ENCODE peak calls at places on chromosomes 4 and X, in seven cellular contexts. One of them, this sample, is unnamed.
A peak's percentile ranks its signal among the peaks of the same experiment; 100 is the strongest.

GRCh38 chr4:163350672-163351071 is 7.0 kb downstream of the NPY5R start:
- DNase-seq in stimulated activated CD4-positive, alpha-beta T cell treated with anti-CD3 and anti-CD28 coated beads, Interleukin-2, amount 100 ng/mL, for 48 hours: no peak
- DNase-seq in chondrocyte: no peak
- DNase-seq in progenitor cell of endocrine pancreas: no peak
- DNase-seq in left cardiac atrium: no peak
- DNase-seq in HCT116: peak; percentile 4
- DNase-seq in OCI-M1: no peak
- DNase-seq in this sample: peak; percentile 94

GRCh38 chr4:86108152-86108551 is 251.7 kb downstream of the MAPK10 start:
- DNase-seq in stimulated activated CD4-positive, alpha-beta T cell treated with anti-CD3 and anti-CD28 coated beads, Interleukin-2, amount 100 ng/mL, for 48 hours: no peak
- DNase-seq in chondrocyte: no peak
- DNase-seq in progenitor cell of endocrine pancreas: no peak
- DNase-seq in left cardiac atrium: no peak
- DNase-seq in HCT116: no peak
- DNase-seq in OCI-M1: no peak
- DNase-seq in this sample: no peak

GRCh38 chr4:30720021-30720655 is at the start of gene PCDH7:
- DNase-seq in stimulated activated CD4-positive, alpha-beta T cell treated with anti-CD3 and anti-CD28 coated beads, Interleukin-2, amount 100 ng/mL, for 48 hours: no peak
- DNase-seq in chondrocyte: no peak
- DNase-seq in progenitor cell of endocrine pancreas: no peak
- DNase-seq in left cardiac atrium: peak; percentile 36
- DNase-seq in HCT116: no peak
- DNase-seq in OCI-M1: peak; percentile 68
- DNase-seq in this sample: peak; percentile 13

GRCh38 chr4:78343682-78344081 is 207.9 kb upstream of the ANXA3 start:
- DNase-seq in stimulated activated CD4-positive, alpha-beta T cell treated with anti-CD3 and anti-CD28 coated beads, Interleukin-2, amount 100 ng/mL, for 48 hours: no peak
- DNase-seq in chondrocyte: no peak
- DNase-seq in progenitor cell of endocrine pancreas: no peak
- DNase-seq in left cardiac atrium: no peak
- DNase-seq in HCT116: no peak
- DNase-seq in OCI-M1: peak; percentile 46
- DNase-seq in this sample: no peak

GRCh38 chrX:101274198-101274597 is 16.9 kb downstream of the TAF7L start:
- DNase-seq in stimulated activated CD4-positive, alpha-beta T cell treated with anti-CD3 and anti-CD28 coated beads, Interleukin-2, amount 100 ng/mL, for 48 hours: no peak
- DNase-seq in chondrocyte: no peak
- DNase-seq in progenitor cell of endocrine pancreas: no peak
- DNase-seq in left cardiac atrium: no peak
- DNase-seq in HCT116: no peak
- DNase-seq in OCI-M1: no peak
- DNase-seq in this sample: no peak

GRCh38 chr4:157294575-157294974 is 74.0 kb downstream of the GRIA2 start:
- DNase-seq in stimulated activated CD4-positive, alpha-beta T cell treated with anti-CD3 and anti-CD28 coated beads, Interleukin-2, amount 100 ng/mL, for 48 hours: no peak
- DNase-seq in chondrocyte: no peak
- DNase-seq in progenitor cell of endocrine pancreas: no peak
- DNase-seq in left cardiac atrium: no peak
- DNase-seq in HCT116: no peak
- DNase-seq in OCI-M1: no peak
- DNase-seq in this sample: no peak

GRCh38 chr4:74364649-74365491 is at the start of gene EREG:
- DNase-seq in stimulated activated CD4-positive, alpha-beta T cell treated with anti-CD3 and anti-CD28 coated beads, Interleukin-2, amount 100 ng/mL, for 48 hours: no peak
- DNase-seq in chondrocyte: peak; percentile 85
- DNase-seq in progenitor cell of endocrine pancreas: peak; percentile 20
- DNase-seq in left cardiac atrium: peak; percentile 30
- DNase-seq in HCT116: peak; percentile 74
- DNase-seq in OCI-M1: peak; percentile 85
- DNase-seq in this sample: peak; percentile 71

GRCh38 chr4:169060396-169061081 is 50.5 kb upstream of the CBR4 start:
- DNase-seq in stimulated activated CD4-positive, alpha-beta T cell treated with anti-CD3 and anti-CD28 coated beads, Interleukin-2, amount 100 ng/mL, for 48 hours: no peak
- DNase-seq in chondrocyte: no peak
- DNase-seq in progenitor cell of endocrine pancreas: no peak
- DNase-seq in left cardiac atrium: peak; percentile 34
- DNase-seq in HCT116: no peak
- DNase-seq in OCI-M1: no peak
- DNase-seq in this sample: no peak

GRCh38 chrX:72554448-72555140 is 18.0 kb downstream of the HDAC8 start:
- DNase-seq in stimulated activated CD4-positive, alpha-beta T cell treated with anti-CD3 and anti-CD28 coated beads, Interleukin-2, amount 100 ng/mL, for 48 hours: no peak
- DNase-seq in chondrocyte: no peak
- DNase-seq in progenitor cell of endocrine pancreas: peak; percentile 12
- DNase-seq in left cardiac atrium: no peak
- DNase-seq in HCT116: peak; percentile 56
- DNase-seq in OCI-M1: no peak
- DNase-seq in this sample: peak; percentile 17

GRCh38 chr4:1492636-1493539 is 86.6 kb upstream of the NKX1-1 start:
- DNase-seq in stimulated activated CD4-positive, alpha-beta T cell treated with anti-CD3 and anti-CD28 coated beads, Interleukin-2, amount 100 ng/mL, for 48 hours: no peak
- DNase-seq in chondrocyte: peak; percentile 81
- DNase-seq in progenitor cell of endocrine pancreas: no peak
- DNase-seq in left cardiac atrium: no peak
- DNase-seq in HCT116: no peak
- DNase-seq in OCI-M1: no peak
- DNase-seq in this sample: no peak

GRCh38 chr4:110636677-110637407 is 14.0 kb upstream of the PITX2 start:
- DNase-seq in stimulated activated CD4-positive, alpha-beta T cell treated with anti-CD3 and anti-CD28 coated beads, Interleukin-2, amount 100 ng/mL, for 48 hours: no peak
- DNase-seq in chondrocyte: no peak
- DNase-seq in progenitor cell of endocrine pancreas: no peak
- DNase-seq in left cardiac atrium: peak; percentile 31
- DNase-seq in HCT116: peak; percentile 57
- DNase-seq in OCI-M1: no peak
- DNase-seq in this sample: no peak

GRCh38 chr4:56062527-56062926 is 113.8 kb downstream of the CEP135 start:
- DNase-seq in stimulated activated CD4-positive, alpha-beta T cell treated with anti-CD3 and anti-CD28 coated beads, Interleukin-2, amount 100 ng/mL, for 48 hours: no peak
- DNase-seq in chondrocyte: no peak
- DNase-seq in progenitor cell of endocrine pancreas: no peak
- DNase-seq in left cardiac atrium: no peak
- DNase-seq in HCT116: no peak
- DNase-seq in OCI-M1: no peak
- DNase-seq in this sample: no peak

GRCh38 chrX:119693032-119693995 is at the start of gene SEPTIN6:
- DNase-seq in stimulated activated CD4-positive, alpha-beta T cell treated with anti-CD3 and anti-CD28 coated beads, Interleukin-2, amount 100 ng/mL, for 48 hours: peak; percentile 63
- DNase-seq in chondrocyte: peak; percentile 93
- DNase-seq in progenitor cell of endocrine pancreas: peak; percentile 57
- DNase-seq in left cardiac atrium: peak; percentile 77
- DNase-seq in HCT116: peak; percentile 51
- DNase-seq in OCI-M1: peak; percentile 89
- DNase-seq in this sample: no peak

GRCh38 chrX:53831662-53832635 is 145.4 kb upstream of the HUWE1 start:
- DNase-seq in stimulated activated CD4-positive, alpha-beta T cell treated with anti-CD3 and anti-CD28 coated beads, Interleukin-2, amount 100 ng/mL, for 48 hours: peak; percentile 19
- DNase-seq in chondrocyte: no peak
- DNase-seq in progenitor cell of endocrine pancreas: no peak
- DNase-seq in left cardiac atrium: no peak
- DNase-seq in HCT116: peak; percentile 28
- DNase-seq in OCI-M1: peak; percentile 69
- DNase-seq in this sample: peak; percentile 23

This sample was measured in renal cortical epithelial cell.